ENCODE peak calls at places on chromosome 1, in eight cellular contexts. One of them, this sample, is unnamed.

GRCh38 chr1:145893306-145894055 is 7.8 kb upstream of the ANKRD35 start:
- DNase-seq in fibroblast of the aortic adventitia: no peak
- DNase-seq in astrocyte of the cerebellum: no peak
- DNase-seq in foreskin keratinocyte: no peak
- DNase-seq in HFFc6: no peak
- DNase-seq in right atrium auricular region: no peak
- DNase-seq in MCF 10A: no peak
- DNase-seq in fibroblast of lung: no peak
- DNase-seq in this sample: no peak

GRCh38 chr1:19872190-19872589 is 10.0 kb upstream of the OTUD3 start:
- DNase-seq in astrocyte of the cerebellum: no peak
- DNase-seq in fibroblast of lung: no peak
- DNase-seq in foreskin keratinocyte: peak; percentile 67
- DNase-seq in MCF 10A: peak; percentile 42
- DNase-seq in right atrium auricular region: no peak
- DNase-seq in fibroblast of the aortic adventitia: no peak
- DNase-seq in HFFc6: no peak
- DNase-seq in this sample: no peak

GRCh38 chr1:31834501-31834900 is 18.7 kb upstream of the SPOCD1 start:
- DNase-seq in right atrium auricular region: no peak
- DNase-seq in fibroblast of the aortic adventitia: no peak
- DNase-seq in MCF 10A: peak; percentile 25
- DNase-seq in fibroblast of lung: no peak
- DNase-seq in foreskin keratinocyte: no peak
- DNase-seq in astrocyte of the cerebellum: no peak
- DNase-seq in HFFc6: no peak
- DNase-seq in this sample: no peak

GRCh38 chr1:58587667-58588066 is 10.6 kb upstream of the TACSTD2 start:
- DNase-seq in right atrium auricular region: no peak
- DNase-seq in foreskin keratinocyte: no peak
- DNase-seq in HFFc6: no peak
- DNase-seq in MCF 10A: no peak
- DNase-seq in fibroblast of the aortic adventitia: no peak
- DNase-seq in astrocyte of the cerebellum: no peak
- DNase-seq in fibroblast of lung: no peak
- DNase-seq in this sample: no peak

GRCh38 chr1:203327684-203328457 is 22.6 kb downstream of the BTG2 start:
- DNase-seq in astrocyte of the cerebellum: no peak
- DNase-seq in right atrium auricular region: peak; percentile 79
- DNase-seq in HFFc6: no peak
- DNase-seq in fibroblast of lung: peak; percentile 64
- DNase-seq in MCF 10A: peak; percentile 82
- DNase-seq in fibroblast of the aortic adventitia: peak; percentile 66
- DNase-seq in foreskin keratinocyte: peak; percentile 68
- DNase-seq in this sample: no peak

GRCh38 chr1:117176579-117176978 is 34.1 kb downstream of the VTCN1 start:
- DNase-seq in astrocyte of the cerebellum: no peak
- DNase-seq in HFFc6: peak; percentile 32
- DNase-seq in foreskin keratinocyte: no peak
- DNase-seq in right atrium auricular region: no peak
- DNase-seq in fibroblast of lung: no peak
- DNase-seq in MCF 10A: no peak
- DNase-seq in fibroblast of the aortic adventitia: no peak
- DNase-seq in this sample: no peak

GRCh38 chr1:234597894-234598293 is 12.1 kb downstream of the IRF2BP2 start:
- DNase-seq in HFFc6: no peak
- DNase-seq in right atrium auricular region: peak; percentile 74
- DNase-seq in astrocyte of the cerebellum: no peak
- DNase-seq in foreskin keratinocyte: peak; percentile 30
- DNase-seq in fibroblast of lung: peak; percentile 73
- DNase-seq in MCF 10A: peak; percentile 82
- DNase-seq in fibroblast of the aortic adventitia: peak; percentile 72
- DNase-seq in this sample: no peak

GRCh38 chr1:167489581-167490340 is 28.6 kb downstream of the CD247 start:
- DNase-seq in HFFc6: no peak
- DNase-seq in right atrium auricular region: no peak
- DNase-seq in fibroblast of lung: no peak
- DNase-seq in foreskin keratinocyte: no peak
- DNase-seq in MCF 10A: no peak
- DNase-seq in fibroblast of the aortic adventitia: no peak
- DNase-seq in astrocyte of the cerebellum: no peak
- DNase-seq in this sample: no peak

GRCh38 chr1:234864116-234864515 is 254.1 kb upstream of the IRF2BP2 start:
- DNase-seq in fibroblast of lung: no peak
- DNase-seq in foreskin keratinocyte: no peak
- DNase-seq in fibroblast of the aortic adventitia: no peak
- DNase-seq in MCF 10A: no peak
- DNase-seq in HFFc6: no peak
- DNase-seq in right atrium auricular region: no peak
- DNase-seq in astrocyte of the cerebellum: no peak
- DNase-seq in this sample: no peak

GRCh38 chr1:106620521-106620954 is 435.9 kb upstream of the PRMT6 start:
- DNase-seq in fibroblast of lung: peak; percentile 78
- DNase-seq in right atrium auricular region: no peak
- DNase-seq in foreskin keratinocyte: peak; percentile 96
- DNase-seq in astrocyte of the cerebellum: peak; percentile 13
- DNase-seq in MCF 10A: peak; percentile 97
- DNase-seq in HFFc6: no peak
- DNase-seq in fibroblast of the aortic adventitia: peak; percentile 85
- DNase-seq in this sample: peak; percentile 78

GRCh38 chr1:183139281-183139942 is 46.7 kb upstream of the LAMC2 start:
- DNase-seq in astrocyte of the cerebellum: peak; percentile 13
- DNase-seq in HFFc6: peak; percentile 40
- DNase-seq in foreskin keratinocyte: peak; percentile 75
- DNase-seq in MCF 10A: peak; percentile 81
- DNase-seq in fibroblast of the aortic adventitia: peak; percentile 61
- DNase-seq in fibroblast of lung: peak; percentile 29
- DNase-seq in right atrium auricular region: no peak
- DNase-seq in this sample: peak; percentile 49

GRCh38 chr1:196660912-196661311 is 9.1 kb downstream of the CFH start:
- DNase-seq in MCF 10A: peak; percentile 55
- DNase-seq in astrocyte of the cerebellum: no peak
- DNase-seq in fibroblast of the aortic adventitia: peak; percentile 66
- DNase-seq in right atrium auricular region: no peak
- DNase-seq in fibroblast of lung: peak; percentile 60
- DNase-seq in foreskin keratinocyte: peak; percentile 4
- DNase-seq in HFFc6: peak; percentile 25
- DNase-seq in this sample: no peak

GRCh38 chr1:206684478-206685255 is at the start of gene MAPKAPK2:
- DNase-seq in fibroblast of lung: peak; percentile 74
- DNase-seq in MCF 10A: peak; percentile 83
- DNase-seq in fibroblast of the aortic adventitia: peak; percentile 53
- DNase-seq in foreskin keratinocyte: no peak
- DNase-seq in astrocyte of the cerebellum: no peak
- DNase-seq in HFFc6: no peak
- DNase-seq in right atrium auricular region: peak; percentile 81
- DNase-seq in this sample: no peak

GRCh38 chr1:239806900-239807299 is 284.8 kb upstream of the FMN2 start:
- DNase-seq in foreskin keratinocyte: no peak
- DNase-seq in MCF 10A: no peak
- DNase-seq in right atrium auricular region: no peak
- DNase-seq in fibroblast of the aortic adventitia: no peak
- DNase-seq in astrocyte of the cerebellum: no peak
- DNase-seq in fibroblast of lung: no peak
- DNase-seq in HFFc6: no peak
- DNase-seq in this sample: no peak

GRCh38 chr1:213381572-213382084 is 330.6 kb downstream of the RPS6KC1 start:
- DNase-seq in astrocyte of the cerebellum: no peak
- DNase-seq in foreskin keratinocyte: no peak
- DNase-seq in HFFc6: no peak
- DNase-seq in right atrium auricular region: no peak
- DNase-seq in fibroblast of lung: peak; percentile 19
- DNase-seq in MCF 10A: peak; percentile 59
- DNase-seq in fibroblast of the aortic adventitia: no peak
- DNase-seq in this sample: no peak

GRCh38 chr1:41021526-41022308 is at the start of gene SLFNL1:
- DNase-seq in HFFc6: peak; percentile 19
- DNase-seq in right atrium auricular region: peak; percentile 67
- DNase-seq in MCF 10A: peak; percentile 26
- DNase-seq in fibroblast of lung: peak; percentile 59
- DNase-seq in foreskin keratinocyte: no peak
- DNase-seq in fibroblast of the aortic adventitia: no peak
- DNase-seq in astrocyte of the cerebellum: no peak
- DNase-seq in this sample: no peak

GRCh38 chr1:29033829-29034466 is 89.8 kb downstream of the TMEM200B start:
- DNase-seq in foreskin keratinocyte: peak; percentile 22
- DNase-seq in fibroblast of the aortic adventitia: peak; percentile 71
- DNase-seq in HFFc6: peak; percentile 38
- DNase-seq in right atrium auricular region: no peak
- DNase-seq in fibroblast of lung: peak; percentile 72
- DNase-seq in MCF 10A: peak; percentile 55
- DNase-seq in astrocyte of the cerebellum: peak; percentile 22
- DNase-seq in this sample: peak; percentile 7

DNA sequence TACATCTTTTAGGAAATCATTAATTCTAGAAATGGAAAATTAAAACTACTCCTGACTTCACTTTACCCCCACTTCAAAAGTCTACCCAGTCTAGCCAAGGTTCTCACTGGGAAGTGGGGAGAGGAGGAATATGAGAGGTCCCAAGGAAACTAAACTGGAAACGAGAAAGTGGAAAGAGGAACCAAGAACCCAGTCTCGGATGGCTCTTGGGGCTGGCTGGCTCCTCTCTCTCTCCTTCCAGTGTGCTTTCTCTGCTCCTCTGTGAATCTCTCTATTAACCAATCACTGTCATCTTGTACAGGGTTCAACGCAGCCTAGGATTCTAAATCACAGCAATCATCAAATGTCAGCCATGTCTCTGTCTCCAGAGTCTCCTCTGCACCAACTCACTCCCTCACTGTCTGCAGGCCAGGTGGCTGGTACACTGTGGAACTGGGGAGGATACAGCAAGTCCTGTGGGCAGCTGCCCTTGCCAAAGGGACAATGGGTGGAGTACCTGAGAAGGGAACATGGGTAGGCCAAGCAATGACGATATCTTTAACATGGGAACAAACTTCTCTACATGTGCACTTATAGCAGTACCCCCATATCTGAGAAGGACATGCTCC is 33.7 kb downstream of the GNB1 start:
- DNase-seq in astrocyte of the cerebellum: no peak
- DNase-seq in right atrium auricular region: no peak
- DNase-seq in MCF 10A: no peak
- DNase-seq in HFFc6: no peak
- DNase-seq in fibroblast of lung: no peak
- DNase-seq in foreskin keratinocyte: no peak
- DNase-seq in fibroblast of the aortic adventitia: no peak
- DNase-seq in this sample: no peak
- TF ChIP-seq CTCF in astrocyte of the cerebellum: no peak
- TF ChIP-seq CTCF in right atrium auricular region: no peak
- TF ChIP-seq CTCF in MCF 10A: no peak
- TF ChIP-seq CTCF in HFFc6: no peak
- TF ChIP-seq CTCF in fibroblast of lung: no peak
- TF ChIP-seq CTCF in foreskin keratinocyte: no peak
- TF ChIP-seq CTCF in fibroblast of the aortic adventitia: no peak
- TF ChIP-seq CTCF in this sample: no peak

GRCh38 chr1:77514871-77515776 is 167.3 kb downstream of the ZZZ3 start:
- DNase-seq in MCF 10A: no peak
- DNase-seq in fibroblast of the aortic adventitia: peak; percentile 36
- DNase-seq in foreskin keratinocyte: no peak
- DNase-seq in right atrium auricular region: no peak
- DNase-seq in fibroblast of lung: peak; percentile 63
- DNase-seq in astrocyte of the cerebellum: no peak
- DNase-seq in HFFc6: peak; percentile 81
- DNase-seq in this sample: no peak
- TF ChIP-seq CTCF in MCF 10A: no peak
- TF ChIP-seq CTCF in fibroblast of the aortic adventitia: peak; percentile 31
- TF ChIP-seq CTCF in foreskin keratinocyte: no peak
- TF ChIP-seq CTCF in right atrium auricular region: no peak
- TF ChIP-seq CTCF in fibroblast of lung: peak; percentile 42
- TF ChIP-seq CTCF in astrocyte of the cerebellum: no peak
- TF ChIP-seq CTCF in HFFc6: peak; percentile 63
- TF ChIP-seq CTCF in this sample: no peak

DNA sequence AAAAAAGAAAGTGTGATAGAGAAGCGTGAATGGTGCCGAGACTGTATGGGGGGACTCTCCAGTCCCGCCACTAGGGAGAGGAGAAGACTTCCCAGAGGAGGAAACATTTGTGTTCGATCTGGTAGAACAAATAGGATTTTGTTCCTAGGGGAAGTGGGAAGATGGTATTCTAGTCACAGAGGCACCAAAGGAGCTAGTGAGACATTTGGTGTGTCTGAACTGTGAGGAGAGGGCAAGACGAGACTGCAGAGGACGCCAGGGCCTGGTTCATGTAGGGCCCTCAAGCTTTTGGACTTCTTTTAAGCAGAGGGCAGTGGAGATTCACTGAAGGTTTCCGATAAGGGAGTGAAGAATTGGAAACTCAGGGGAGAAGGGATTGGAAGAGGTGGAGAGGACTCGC is 2.9 kb downstream of the BTBD19 start:
- DNase-seq in fibroblast of the aortic adventitia: no peak
- DNase-seq in fibroblast of lung: no peak
- DNase-seq in foreskin keratinocyte: no peak
- DNase-seq in astrocyte of the cerebellum: no peak
- DNase-seq in HFFc6: no peak
- DNase-seq in right atrium auricular region: no peak
- DNase-seq in MCF 10A: no peak
- DNase-seq in this sample: no peak
- TF ChIP-seq CTCF in fibroblast of the aortic adventitia: peak; percentile 2
- TF ChIP-seq CTCF in fibroblast of lung: no peak
- TF ChIP-seq CTCF in foreskin keratinocyte: no peak
- TF ChIP-seq CTCF in astrocyte of the cerebellum: no peak
- TF ChIP-seq CTCF in HFFc6: peak; percentile 22
- TF ChIP-seq CTCF in right atrium auricular region: no peak
- TF ChIP-seq CTCF in MCF 10A: no peak
- TF ChIP-seq CTCF in this sample: no peak

GRCh38 chr1:24555591-24556413 is at the start of gene NCMAP:
- DNase-seq in astrocyte of the cerebellum: no peak
- DNase-seq in fibroblast of lung: no peak
- DNase-seq in foreskin keratinocyte: no peak
- DNase-seq in MCF 10A: no peak
- DNase-seq in right atrium auricular region: no peak
- DNase-seq in HFFc6: no peak
- DNase-seq in fibroblast of the aortic adventitia: no peak
- DNase-seq in this sample: no peak
- TF ChIP-seq CTCF in astrocyte of the cerebellum: no peak
- TF ChIP-seq CTCF in fibroblast of lung: no peak
- TF ChIP-seq CTCF in foreskin keratinocyte: peak; percentile 13
- TF ChIP-seq CTCF in MCF 10A: no peak
- TF ChIP-seq CTCF in right atrium auricular region: no peak
- TF ChIP-seq CTCF in HFFc6: no peak
- TF ChIP-seq CTCF in fibroblast of the aortic adventitia: no peak
- TF ChIP-seq CTCF in this sample: peak; percentile 12

This sample was measured in epithelial cell of proximal tubule.